ENCODE peak calls at places on chromosomes 7 and 10, in seven cellular contexts. One of them, this sample, is unnamed. For H3K4me1, H3K27me3 and H3K36me3, the result is how much of the 10 kb centered on the place peaks cover.

GRCh38 chr7:122987463-122987862 is 8.0 kb downstream of the TAS2R16 start:
- DNase-seq in body of pancreas: no peak
- DNase-seq in adrenal gland: no peak
- DNase-seq in mammary epithelial cell: no peak
- DNase-seq in mesendoderm: no peak
- DNase-seq in heart left ventricle: no peak
- DNase-seq in CD8-positive, alpha-beta memory T cell: no peak
- DNase-seq in this sample: no peak

GRCh38 chr7:14507617-14508016 is 394.9 kb downstream of the DGKB start:
- DNase-seq in body of pancreas: peak
- DNase-seq in adrenal gland: no peak
- DNase-seq in mammary epithelial cell: peak
- DNase-seq in mesendoderm: no peak
- DNase-seq in heart left ventricle: no peak
- DNase-seq in CD8-positive, alpha-beta memory T cell: no peak
- DNase-seq in this sample: no peak

GRCh38 chr7:66503551-66504031 is 125.1 kb upstream of the KCTD7 start:
- DNase-seq in body of pancreas: peak
- DNase-seq in adrenal gland: no peak
- DNase-seq in mammary epithelial cell: no peak
- DNase-seq in mesendoderm: no peak
- DNase-seq in heart left ventricle: no peak
- DNase-seq in CD8-positive, alpha-beta memory T cell: no peak
- DNase-seq in this sample: no peak

GRCh38 chr10:121886997-121887622 is 40.7 kb downstream of the ATE1 start:
- DNase-seq in body of pancreas: peak
- DNase-seq in adrenal gland: peak
- DNase-seq in mammary epithelial cell: peak
- DNase-seq in mesendoderm: peak
- DNase-seq in heart left ventricle: peak
- DNase-seq in CD8-positive, alpha-beta memory T cell: peak
- DNase-seq in this sample: peak

GRCh38 chr7:139777304-139777890 is 401 bp downstream of the HIPK2 start:
- DNase-seq in body of pancreas: peak
- DNase-seq in adrenal gland: no peak
- DNase-seq in mammary epithelial cell: no peak
- DNase-seq in mesendoderm: peak
- DNase-seq in heart left ventricle: peak
- DNase-seq in CD8-positive, alpha-beta memory T cell: peak
- DNase-seq in this sample: peak

GRCh38 chr7:42666994-42667393 is 244.9 kb downstream of the C7orf25 start:
- DNase-seq in body of pancreas: no peak
- DNase-seq in adrenal gland: no peak
- DNase-seq in mammary epithelial cell: no peak
- DNase-seq in mesendoderm: no peak
- DNase-seq in heart left ventricle: no peak
- DNase-seq in CD8-positive, alpha-beta memory T cell: no peak
- DNase-seq in this sample: no peak

GRCh38 chr7:45192546-45193177 is 35.1 kb downstream of the RAMP3 start:
- DNase-seq in body of pancreas: no peak
- DNase-seq in adrenal gland: no peak
- DNase-seq in mammary epithelial cell: no peak
- DNase-seq in mesendoderm: no peak
- DNase-seq in heart left ventricle: peak
- DNase-seq in CD8-positive, alpha-beta memory T cell: no peak
- DNase-seq in this sample: no peak

GRCh38 chr10:113469796-113470195 is 83.1 kb upstream of the HABP2 start:
- DNase-seq in body of pancreas: no peak
- DNase-seq in adrenal gland: no peak
- DNase-seq in mammary epithelial cell: no peak
- DNase-seq in mesendoderm: no peak
- DNase-seq in heart left ventricle: no peak
- DNase-seq in CD8-positive, alpha-beta memory T cell: no peak
- DNase-seq in this sample: no peak

GRCh38 chr10:70774810-70775678 is 10.1 kb downstream of the TBATA start:
- DNase-seq in body of pancreas: peak
- DNase-seq in adrenal gland: peak
- DNase-seq in mammary epithelial cell: no peak
- DNase-seq in mesendoderm: no peak
- DNase-seq in heart left ventricle: no peak
- DNase-seq in CD8-positive, alpha-beta memory T cell: no peak
- DNase-seq in this sample: no peak

GRCh38 chr7:94266278-94266677 is 128.4 kb upstream of the COL1A2 start:
- DNase-seq in body of pancreas: no peak
- DNase-seq in adrenal gland: no peak
- DNase-seq in mammary epithelial cell: peak
- DNase-seq in mesendoderm: no peak
- DNase-seq in heart left ventricle: no peak
- DNase-seq in CD8-positive, alpha-beta memory T cell: no peak
- DNase-seq in this sample: no peak

GRCh38 chr7:135283959-135284638 is 50.5 kb downstream of the STRA8 start:
- DNase-seq in body of pancreas: no peak
- DNase-seq in adrenal gland: no peak
- DNase-seq in mammary epithelial cell: no peak
- DNase-seq in mesendoderm: no peak
- DNase-seq in heart left ventricle: no peak
- DNase-seq in CD8-positive, alpha-beta memory T cell: no peak
- DNase-seq in this sample: no peak

GRCh38 chr7:95684505-95684904 is 87.8 kb upstream of the DYNC1I1 start:
- DNase-seq in body of pancreas: no peak
- DNase-seq in adrenal gland: no peak
- DNase-seq in mammary epithelial cell: no peak
- DNase-seq in mesendoderm: no peak
- DNase-seq in heart left ventricle: no peak
- DNase-seq in CD8-positive, alpha-beta memory T cell: no peak
- DNase-seq in this sample: peak

GRCh38 chr10:30694492-30695228 is 65.1 kb upstream of the LYZL2 start:
- DNase-seq in body of pancreas: no peak
- DNase-seq in adrenal gland: no peak
- DNase-seq in mammary epithelial cell: no peak
- DNase-seq in mesendoderm: no peak
- DNase-seq in heart left ventricle: no peak
- DNase-seq in CD8-positive, alpha-beta memory T cell: no peak
- DNase-seq in this sample: no peak

GRCh38 chr10:125375210-125375609 is 214.8 kb upstream of the CTBP2 start:
- DNase-seq in body of pancreas: no peak
- DNase-seq in adrenal gland: no peak
- DNase-seq in mammary epithelial cell: peak
- DNase-seq in mesendoderm: peak
- DNase-seq in heart left ventricle: no peak
- DNase-seq in CD8-positive, alpha-beta memory T cell: no peak
- DNase-seq in this sample: peak

GRCh38 chr10:14353291-14353913 is 22.7 kb upstream of the FRMD4A start:
- DNase-seq in body of pancreas: peak
- DNase-seq in adrenal gland: no peak
- DNase-seq in mammary epithelial cell: no peak
- DNase-seq in mesendoderm: peak
- DNase-seq in heart left ventricle: no peak
- DNase-seq in CD8-positive, alpha-beta memory T cell: no peak
- DNase-seq in this sample: no peak

GRCh38 chr7:158013085-158013668 is 574.4 kb downstream of the PTPRN2 start:
- DNase-seq in body of pancreas: no peak
- DNase-seq in adrenal gland: no peak
- DNase-seq in mammary epithelial cell: no peak
- DNase-seq in mesendoderm: no peak
- DNase-seq in heart left ventricle: no peak
- DNase-seq in CD8-positive, alpha-beta memory T cell: no peak
- DNase-seq in this sample: peak

GRCh38 chr10:134205-134742 is 981 bp upstream of the ZMYND11 start:
- DNase-seq in body of pancreas: no peak
- DNase-seq in adrenal gland: no peak
- DNase-seq in mammary epithelial cell: peak
- DNase-seq in mesendoderm: peak
- DNase-seq in heart left ventricle: no peak
- DNase-seq in CD8-positive, alpha-beta memory T cell: peak
- DNase-seq in this sample: peak

GRCh38 chr7:19482628-19483027 is 226.2 kb downstream of the POLR1F start:
- DNase-seq in body of pancreas: no peak
- DNase-seq in adrenal gland: no peak
- DNase-seq in mammary epithelial cell: no peak
- DNase-seq in mesendoderm: peak
- DNase-seq in heart left ventricle: no peak
- DNase-seq in CD8-positive, alpha-beta memory T cell: no peak
- DNase-seq in this sample: no peak

GRCh38 chr7:31261373-31261772 is 79.2 kb downstream of the NEUROD6 start:
- DNase-seq in body of pancreas: no peak
- DNase-seq in adrenal gland: no peak
- DNase-seq in mammary epithelial cell: no peak
- DNase-seq in mesendoderm: peak
- DNase-seq in heart left ventricle: no peak
- DNase-seq in CD8-positive, alpha-beta memory T cell: no peak
- DNase-seq in this sample: no peak

GRCh38 chr7:44145419-44145968 is 4.4 kb upstream of the MYL7 start:
- DNase-seq in body of pancreas: peak
- DNase-seq in adrenal gland: no peak
- DNase-seq in mammary epithelial cell: no peak
- DNase-seq in mesendoderm: peak
- DNase-seq in heart left ventricle: no peak
- DNase-seq in CD8-positive, alpha-beta memory T cell: peak
- DNase-seq in this sample: no peak

GRCh38 chr7:88759956-88760515 is 536 bp downstream of the ZNF804B start:
- DNase-seq in body of pancreas: no peak
- DNase-seq in adrenal gland: no peak
- DNase-seq in mammary epithelial cell: no peak
- DNase-seq in mesendoderm: peak
- DNase-seq in heart left ventricle: no peak
- DNase-seq in CD8-positive, alpha-beta memory T cell: no peak
- DNase-seq in this sample: no peak

GRCh38 chr7:88758355-88759215 is 915 bp upstream of the ZNF804B start:
- DNase-seq in body of pancreas: peak
- DNase-seq in adrenal gland: no peak
- DNase-seq in mammary epithelial cell: no peak
- DNase-seq in mesendoderm: peak
- DNase-seq in heart left ventricle: peak
- DNase-seq in CD8-positive, alpha-beta memory T cell: no peak
- DNase-seq in this sample: no peak

GRCh38 chr7:88757371-88757770 is 2.1 kb upstream of the ZNF804B start:
- DNase-seq in body of pancreas: no peak
- DNase-seq in adrenal gland: no peak
- DNase-seq in mammary epithelial cell: no peak
- DNase-seq in mesendoderm: no peak
- DNase-seq in heart left ventricle: no peak
- DNase-seq in CD8-positive, alpha-beta memory T cell: no peak
- DNase-seq in this sample: no peak

GRCh38 chr7:88759216-88759955 is at the start of gene ZNF804B:
- DNase-seq in body of pancreas: peak
- DNase-seq in adrenal gland: no peak
- DNase-seq in mammary epithelial cell: no peak
- DNase-seq in mesendoderm: peak
- DNase-seq in heart left ventricle: peak
- DNase-seq in CD8-positive, alpha-beta memory T cell: peak
- DNase-seq in this sample: no peak

GRCh38 chr7:88761779-88762178 is 2.3 kb downstream of the ZNF804B start:
- DNase-seq in body of pancreas: no peak
- DNase-seq in adrenal gland: no peak
- DNase-seq in mammary epithelial cell: no peak
- DNase-seq in mesendoderm: peak
- DNase-seq in heart left ventricle: no peak
- DNase-seq in CD8-positive, alpha-beta memory T cell: no peak
- DNase-seq in this sample: no peak
- H3K4me1 ChIP-seq in body of pancreas: under half
- H3K4me1 ChIP-seq in adrenal gland: under half
- H3K4me1 ChIP-seq in mammary epithelial cell: under half
- H3K4me1 ChIP-seq in mesendoderm: under half
- H3K4me1 ChIP-seq in heart left ventricle: under half
- H3K4me1 ChIP-seq in CD8-positive, alpha-beta memory T cell: under half
- H3K4me1 ChIP-seq in this sample: under half

GRCh38 chr7:26062240-26062603 is 89.8 kb upstream of the NFE2L3 start:
- DNase-seq in body of pancreas: no peak
- DNase-seq in adrenal gland: no peak
- DNase-seq in mammary epithelial cell: no peak
- DNase-seq in mesendoderm: no peak
- DNase-seq in heart left ventricle: no peak
- DNase-seq in CD8-positive, alpha-beta memory T cell: no peak
- DNase-seq in this sample: no peak
- H3K27me3 ChIP-seq in body of pancreas: under half
- H3K27me3 ChIP-seq in adrenal gland: under half
- H3K27me3 ChIP-seq in mammary epithelial cell: under half
- H3K27me3 ChIP-seq in mesendoderm: under half
- H3K27me3 ChIP-seq in heart left ventricle: under half
- H3K27me3 ChIP-seq in CD8-positive, alpha-beta memory T cell: under half
- H3K27me3 ChIP-seq in this sample: under half

GRCh38 chr7:6159097-6159483 is 113.3 kb downstream of the CYTH3 start:
- DNase-seq in body of pancreas: no peak
- DNase-seq in adrenal gland: peak
- DNase-seq in mammary epithelial cell: no peak
- DNase-seq in mesendoderm: no peak
- DNase-seq in heart left ventricle: no peak
- DNase-seq in CD8-positive, alpha-beta memory T cell: no peak
- DNase-seq in this sample: no peak

GRCh38 chr7:6158424-6159096 is 113.9 kb downstream of the CYTH3 start:
- DNase-seq in body of pancreas: no peak
- DNase-seq in adrenal gland: peak
- DNase-seq in mammary epithelial cell: no peak
- DNase-seq in mesendoderm: no peak
- DNase-seq in heart left ventricle: no peak
- DNase-seq in CD8-positive, alpha-beta memory T cell: no peak
- DNase-seq in this sample: no peak

GRCh38 chr7:6157685-6158423 is 114.6 kb downstream of the CYTH3 start:
- DNase-seq in body of pancreas: no peak
- DNase-seq in adrenal gland: peak
- DNase-seq in mammary epithelial cell: no peak
- DNase-seq in mesendoderm: no peak
- DNase-seq in heart left ventricle: no peak
- DNase-seq in CD8-positive, alpha-beta memory T cell: no peak
- DNase-seq in this sample: no peak

GRCh38 chr7:6160191-6160623 is 112.2 kb downstream of the CYTH3 start:
- DNase-seq in body of pancreas: no peak
- DNase-seq in adrenal gland: peak
- DNase-seq in mammary epithelial cell: peak
- DNase-seq in mesendoderm: peak
- DNase-seq in heart left ventricle: peak
- DNase-seq in CD8-positive, alpha-beta memory T cell: no peak
- DNase-seq in this sample: peak

DNA sequence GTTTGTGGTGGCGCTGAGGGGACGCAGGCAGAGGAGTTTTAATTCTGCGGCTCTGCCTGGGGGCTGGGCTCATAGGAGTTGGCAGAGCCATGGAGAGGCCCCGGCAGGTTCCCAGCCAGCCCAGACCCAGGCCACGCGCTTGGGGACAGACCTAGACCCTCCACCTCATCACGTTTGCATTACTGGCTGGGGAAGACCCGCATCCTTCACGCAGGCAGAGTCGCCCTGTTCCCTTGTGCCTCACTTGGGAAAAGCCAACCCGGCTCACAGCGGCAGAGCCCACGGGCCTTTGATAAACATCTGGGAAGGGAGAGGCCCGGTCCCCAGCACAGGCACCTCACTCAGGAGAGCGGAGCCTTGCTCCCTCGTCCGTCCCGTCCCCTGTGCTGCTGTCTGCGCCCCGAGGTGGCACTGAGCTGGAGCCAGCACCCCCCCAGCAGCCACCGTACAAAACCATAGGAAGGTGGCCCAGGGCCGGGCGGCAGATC is 112.9 kb downstream of the CYTH3 start:
- DNase-seq in body of pancreas: no peak
- DNase-seq in adrenal gland: peak
- DNase-seq in mammary epithelial cell: no peak
- DNase-seq in mesendoderm: no peak
- DNase-seq in heart left ventricle: no peak
- DNase-seq in CD8-positive, alpha-beta memory T cell: no peak
- DNase-seq in this sample: no peak
- H3K36me3 ChIP-seq in body of pancreas: under half
- H3K36me3 ChIP-seq in adrenal gland: under half
- H3K36me3 ChIP-seq in mammary epithelial cell: under half
- H3K36me3 ChIP-seq in mesendoderm: under half
- H3K36me3 ChIP-seq in heart left ventricle: under half
- H3K36me3 ChIP-seq in CD8-positive, alpha-beta memory T cell: under half
- H3K36me3 ChIP-seq in this sample: under half

GRCh38 chr10:43068136-43068395 is 8.8 kb upstream of the RET start:
- DNase-seq in body of pancreas: no peak
- DNase-seq in adrenal gland: no peak
- DNase-seq in mammary epithelial cell: no peak
- DNase-seq in mesendoderm: no peak
- DNase-seq in heart left ventricle: peak
- DNase-seq in CD8-positive, alpha-beta memory T cell: peak
- DNase-seq in this sample: no peak
- H3K4me1 ChIP-seq in body of pancreas: under half
- H3K4me1 ChIP-seq in adrenal gland: under half
- H3K4me1 ChIP-seq in mammary epithelial cell: under half
- H3K4me1 ChIP-seq in mesendoderm: under half
- H3K4me1 ChIP-seq in heart left ventricle: under half
- H3K4me1 ChIP-seq in CD8-positive, alpha-beta memory T cell: under half
- H3K4me1 ChIP-seq in this sample: under half